ENCODE peak calls at places on chromosomes 1 and 21, in five cellular contexts. One of them, this sample, is unnamed.

GRCh38 chr21:31331231-31331630 is 12.8 kb downstream of the TIAM1 start:
- DNase-seq in stomach: no peak
- DNase-seq in tibial nerve: no peak
- DNase-seq in body of pancreas: no peak
- DNase-seq in prostate gland: no peak
- DNase-seq in this sample: no peak

GRCh38 chr1:60283690-60284089 is 210.1 kb upstream of the C1orf87 start:
- DNase-seq in body of pancreas: peak; percentile 51
- DNase-seq in prostate gland: no peak
- DNase-seq in tibial nerve: no peak
- DNase-seq in stomach: peak; percentile 28
- DNase-seq in this sample: no peak

GRCh38 chr21:41398831-41399230 is 27.2 kb upstream of the MX1 start:
- DNase-seq in tibial nerve: no peak
- DNase-seq in stomach: no peak
- DNase-seq in prostate gland: no peak
- DNase-seq in body of pancreas: no peak
- DNase-seq in this sample: no peak

GRCh38 chr21:35556536-35556935 is 503.8 kb downstream of the SETD4 start:
- DNase-seq in body of pancreas: no peak
- DNase-seq in prostate gland: no peak
- DNase-seq in stomach: no peak
- DNase-seq in tibial nerve: no peak
- DNase-seq in this sample: no peak

GRCh38 chr1:157566484-157567300 is 14.4 kb upstream of the FCRL5 start:
- DNase-seq in tibial nerve: no peak
- DNase-seq in body of pancreas: no peak
- DNase-seq in stomach: no peak
- DNase-seq in prostate gland: no peak
- DNase-seq in this sample: no peak

GRCh38 chr1:113659010-113659409 is 100.3 kb downstream of the PHTF1 start:
- DNase-seq in prostate gland: no peak
- DNase-seq in tibial nerve: no peak
- DNase-seq in body of pancreas: no peak
- DNase-seq in stomach: no peak
- DNase-seq in this sample: no peak

GRCh38 chr1:106912146-106912545 is 144.3 kb upstream of the PRMT6 start:
- DNase-seq in prostate gland: no peak
- DNase-seq in stomach: no peak
- DNase-seq in body of pancreas: no peak
- DNase-seq in tibial nerve: no peak
- DNase-seq in this sample: no peak

GRCh38 chr1:38817958-38818705 is 41.4 kb downstream of the RRAGC start:
- DNase-seq in stomach: peak; percentile 50
- DNase-seq in tibial nerve: no peak
- DNase-seq in body of pancreas: no peak
- DNase-seq in prostate gland: no peak
- DNase-seq in this sample: no peak

GRCh38 chr1:179156026-179156425 is 73.5 kb downstream of the ABL2 start:
- DNase-seq in stomach: no peak
- DNase-seq in body of pancreas: no peak
- DNase-seq in tibial nerve: no peak
- DNase-seq in prostate gland: no peak
- DNase-seq in this sample: no peak

GRCh38 chr1:4770713-4771112 is 116.3 kb downstream of the AJAP1 start:
- DNase-seq in tibial nerve: no peak
- DNase-seq in stomach: no peak
- DNase-seq in prostate gland: no peak
- DNase-seq in body of pancreas: no peak
- DNase-seq in this sample: no peak

GRCh38 chr1:14804626-14805025 is 206.1 kb downstream of the KAZN start:
- DNase-seq in prostate gland: no peak
- DNase-seq in tibial nerve: no peak
- DNase-seq in stomach: no peak
- DNase-seq in body of pancreas: no peak
- DNase-seq in this sample: no peak

GRCh38 chr1:190667914-190668313 is 190.2 kb upstream of the BRINP3 start:
- DNase-seq in prostate gland: no peak
- DNase-seq in tibial nerve: no peak
- DNase-seq in body of pancreas: no peak
- DNase-seq in stomach: no peak
- DNase-seq in this sample: no peak

GRCh38 chr21:35100351-35100771 is 51.3 kb upstream of the RUNX1 start:
- DNase-seq in body of pancreas: no peak
- DNase-seq in prostate gland: no peak
- DNase-seq in tibial nerve: no peak
- DNase-seq in stomach: no peak
- DNase-seq in this sample: no peak

GRCh38 chr1:7389786-7390603 is 381.1 kb upstream of the VAMP3 start:
- DNase-seq in prostate gland: no peak
- DNase-seq in tibial nerve: no peak
- DNase-seq in body of pancreas: no peak
- DNase-seq in stomach: peak; percentile 21
- DNase-seq in this sample: no peak

GRCh38 chr1:195909061-195909460 is 699.2 kb downstream of the KCNT2 start:
- DNase-seq in tibial nerve: no peak
- DNase-seq in prostate gland: no peak
- DNase-seq in body of pancreas: no peak
- DNase-seq in stomach: no peak
- DNase-seq in this sample: no peak

GRCh38 chr21:42652527-42653491 is 612 bp upstream of the PDE9A start:
- DNase-seq in prostate gland: peak; percentile 74
- DNase-seq in tibial nerve: peak; percentile 32
- DNase-seq in stomach: peak; percentile 75
- DNase-seq in body of pancreas: peak; percentile 77
- DNase-seq in this sample: peak; percentile 25

GRCh38 chr1:33256701-33257387 is 552 bp downstream of the ZNF362 start:
- DNase-seq in prostate gland: peak; percentile 74
- DNase-seq in body of pancreas: peak; percentile 79
- DNase-seq in stomach: peak; percentile 78
- DNase-seq in tibial nerve: peak; percentile 39
- DNase-seq in this sample: peak; percentile 41

GRCh38 chr1:17586172-17586963 is 46.9 kb downstream of the ARHGEF10L start:
- DNase-seq in stomach: no peak
- DNase-seq in tibial nerve: no peak
- DNase-seq in body of pancreas: peak; percentile 43
- DNase-seq in prostate gland: no peak
- DNase-seq in this sample: peak; percentile 57

GRCh38 chr1:7278045-7278444 is 492.8 kb downstream of the CAMTA1 start:
- DNase-seq in body of pancreas: no peak
- DNase-seq in prostate gland: no peak
- DNase-seq in stomach: peak; percentile 64
- DNase-seq in tibial nerve: no peak
- DNase-seq in this sample: no peak

GRCh38 chr1:244414543-244414942 is 37.2 kb downstream of the ADSS2 start:
- DNase-seq in tibial nerve: no peak
- DNase-seq in prostate gland: no peak
- DNase-seq in stomach: no peak
- DNase-seq in body of pancreas: no peak
- DNase-seq in this sample: no peak

GRCh38 chr1:17520041-17520440 is 19.5 kb upstream of the ARHGEF10L start:
- DNase-seq in tibial nerve: no peak
- DNase-seq in body of pancreas: peak; percentile 92
- DNase-seq in stomach: peak; percentile 88
- DNase-seq in prostate gland: peak; percentile 90
- DNase-seq in this sample: no peak

GRCh38 chr1:62370594-62370993 is 51.4 kb upstream of the KANK4 start:
- DNase-seq in stomach: peak; percentile 36
- DNase-seq in body of pancreas: no peak
- DNase-seq in prostate gland: no peak
- DNase-seq in tibial nerve: no peak
- DNase-seq in this sample: no peak

GRCh38 chr1:79633456-79633855 is 626.9 kb upstream of the ADGRL4 start:
- DNase-seq in prostate gland: no peak
- DNase-seq in tibial nerve: no peak
- DNase-seq in body of pancreas: no peak
- DNase-seq in stomach: no peak
- DNase-seq in this sample: no peak

GRCh38 chr21:27505516-27505915 is 538.6 kb upstream of the ADAMTS5 start:
- DNase-seq in tibial nerve: no peak
- DNase-seq in prostate gland: no peak
- DNase-seq in body of pancreas: no peak
- DNase-seq in stomach: no peak
- DNase-seq in this sample: no peak

GRCh38 chr21:42925114-42925907 is at the start of gene ERVH48-1:
- DNase-seq in body of pancreas: no peak
- DNase-seq in prostate gland: no peak
- DNase-seq in stomach: no peak
- DNase-seq in tibial nerve: no peak
- DNase-seq in this sample: no peak

GRCh38 chr1:107963601-107964396 is 1.2 kb downstream of the VAV3 start:
- DNase-seq in tibial nerve: peak; percentile 13
- DNase-seq in body of pancreas: peak; percentile 12
- DNase-seq in prostate gland: peak; percentile 8
- DNase-seq in stomach: peak; percentile 39
- DNase-seq in this sample: no peak

GRCh38 chr21:14358775-14359174 is 24.2 kb downstream of the HSPA13 start:
- DNase-seq in prostate gland: no peak
- DNase-seq in tibial nerve: no peak
- DNase-seq in stomach: no peak
- DNase-seq in body of pancreas: no peak
- DNase-seq in this sample: no peak

GRCh38 chr21:31418355-31419001 is 74.4 kb upstream of the TIAM1 start:
- DNase-seq in prostate gland: no peak
- DNase-seq in tibial nerve: no peak
- DNase-seq in stomach: no peak
- DNase-seq in body of pancreas: no peak
- DNase-seq in this sample: no peak

GRCh38 chr1:23745515-23745914 is 2.2 kb downstream of the ELOA start:
- DNase-seq in body of pancreas: peak; percentile 70
- DNase-seq in stomach: no peak
- DNase-seq in tibial nerve: no peak
- DNase-seq in prostate gland: no peak
- DNase-seq in this sample: no peak

GRCh38 chr1:88488277-88488676 is 195.8 kb upstream of the PKN2 start:
- DNase-seq in body of pancreas: no peak
- DNase-seq in tibial nerve: no peak
- DNase-seq in prostate gland: no peak
- DNase-seq in stomach: no peak
- DNase-seq in this sample: no peak

GRCh38 chr1:1574721-1575537 is at the start of gene SSU72:
- DNase-seq in prostate gland: peak; percentile 89
- DNase-seq in stomach: peak; percentile 95
- DNase-seq in body of pancreas: peak; percentile 92
- DNase-seq in tibial nerve: peak; percentile 91
- DNase-seq in this sample: peak; percentile 92

GRCh38 chr1:228000836-228001563 is 5.8 kb upstream of the WNT3A start:
- DNase-seq in stomach: peak; percentile 11
- DNase-seq in prostate gland: no peak
- DNase-seq in body of pancreas: no peak
- DNase-seq in tibial nerve: no peak
- DNase-seq in this sample: peak; percentile 6

GRCh38 chr1:206833131-206833530 is 32.3 kb upstream of the IL20 start:
- DNase-seq in prostate gland: no peak
- DNase-seq in stomach: no peak
- DNase-seq in body of pancreas: no peak
- DNase-seq in tibial nerve: no peak
- DNase-seq in this sample: no peak
- H3K4me1 ChIP-seq in prostate gland: no peaks in the 10 kb centered on the region
- H3K4me1 ChIP-seq in stomach: no peaks in the 10 kb centered on the region
- H3K4me1 ChIP-seq in body of pancreas: no peaks in the 10 kb centered on the region
- H3K4me1 ChIP-seq in tibial nerve: no peaks in the 10 kb centered on the region
- H3K4me1 ChIP-seq in this sample: no peaks in the 10 kb centered on the region

DNA sequence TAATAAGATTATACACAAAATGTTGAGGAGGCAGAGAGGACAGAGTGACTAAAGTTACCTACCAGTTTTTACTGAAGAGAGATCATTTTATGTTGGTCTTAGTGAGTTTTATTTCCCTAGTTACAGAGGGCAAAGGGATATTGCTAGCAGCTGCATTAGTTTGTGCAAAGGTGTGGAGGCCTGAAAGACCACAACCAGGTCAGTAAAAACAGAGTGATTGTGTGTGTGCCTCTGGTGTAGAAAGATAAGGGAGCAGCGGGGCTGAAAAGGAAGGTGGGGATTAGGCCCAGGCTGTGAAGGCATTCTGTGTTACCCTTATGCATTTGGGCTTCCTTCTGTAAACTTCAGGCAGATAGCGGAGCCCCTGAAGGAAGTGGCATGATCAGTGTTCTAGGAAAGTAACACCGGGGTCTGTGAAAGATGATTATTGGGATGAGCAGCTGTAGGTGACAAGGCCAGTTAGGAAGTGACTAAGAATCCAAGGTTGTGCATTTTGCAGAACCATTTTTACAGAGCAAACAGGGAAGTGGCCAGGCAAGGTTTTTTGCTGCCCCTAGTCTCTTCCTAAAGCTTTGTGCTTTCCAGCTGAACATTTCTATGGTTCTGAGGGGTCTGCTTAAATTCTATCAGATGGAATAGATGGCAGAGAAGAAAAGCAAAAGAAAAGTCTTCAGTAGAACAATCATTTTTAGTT is 3.7 kb downstream of the GADD45A start:
- DNase-seq in stomach: no peak
- DNase-seq in tibial nerve: no peak
- DNase-seq in prostate gland: no peak
- DNase-seq in body of pancreas: no peak
- DNase-seq in this sample: no peak
- TF ChIP-seq POLR2A in stomach: no peak
- TF ChIP-seq POLR2A in tibial nerve: no peak
- TF ChIP-seq POLR2A in prostate gland: no peak
- TF ChIP-seq POLR2A in body of pancreas: no peak
- TF ChIP-seq POLR2A in this sample: no peak

GRCh38 chr1:71644997-71645396 is 564.2 kb upstream of the ZRANB2 start:
- DNase-seq in stomach: no peak
- DNase-seq in prostate gland: no peak
- DNase-seq in tibial nerve: no peak
- DNase-seq in body of pancreas: no peak
- DNase-seq in this sample: no peak
- H3K27ac ChIP-seq in stomach: no peak overlapping the region
- H3K27ac ChIP-seq in prostate gland: no peak overlapping the region
- H3K27ac ChIP-seq in tibial nerve: no peak overlapping the region
- H3K27ac ChIP-seq in body of pancreas: no peak overlapping the region
- H3K27ac ChIP-seq in this sample: no peak overlapping the region

GRCh38 chr1:57329001-57329400 is 94.9 kb downstream of the DAB1 start:
- DNase-seq in tibial nerve: no peak
- DNase-seq in stomach: no peak
- DNase-seq in body of pancreas: no peak
- DNase-seq in prostate gland: no peak
- DNase-seq in this sample: no peak
- H3K4me1 ChIP-seq in tibial nerve: no peaks in the 10 kb centered on the region
- H3K4me1 ChIP-seq in stomach: no peaks in the 10 kb centered on the region
- H3K4me1 ChIP-seq in body of pancreas: no peaks in the 10 kb centered on the region
- H3K4me1 ChIP-seq in prostate gland: no peaks in the 10 kb centered on the region
- H3K4me1 ChIP-seq in this sample: no peaks in the 10 kb centered on the region

GRCh38 chr1:151346769-151347522 is at the start of gene RFX5:
- DNase-seq in stomach: peak; percentile 96
- DNase-seq in prostate gland: peak; percentile 95
- DNase-seq in tibial nerve: peak; percentile 93
- DNase-seq in body of pancreas: peak; percentile 95
- DNase-seq in this sample: peak; percentile 93
- TF ChIP-seq POLR2A in stomach: no peak
- TF ChIP-seq POLR2A in prostate gland: no peak
- TF ChIP-seq POLR2A in tibial nerve: peak; percentile 50
- TF ChIP-seq POLR2A in body of pancreas: peak; percentile 84
- TF ChIP-seq POLR2A in this sample: peak; percentile 50

This sample was measured in gastrocnemius medialis.